ENCODE peak calls at places on chromosomes 7 and 10, in nine cellular contexts. G is kidney, Z is IMR-90, Q is HCT116, J is H9, I is colonic mucosa, T is DND-41, W is endodermal cell, D is HepG2. H is an unnamed sample.

GRCh38 chr7:127245582-127245981 is 7.2 kb downstream of the GRM8 start:
- DNase-seq in Q (no peak), G (no peak), D (no peak), W (no peak), J (no peak), T (no peak), Z (no peak), I (no peak), H (no peak)

GRCh38 chr10:98422182-98422581 is 7.2 kb upstream of the PYROXD2 start:
- DNase-seq in Q (no peak), T (no peak), W (no peak), Z (no peak), G (no peak), D (no peak), I (no peak), J (no peak), H (no peak)

GRCh38 chr7:155066417-155066950 is 3.6 kb upstream of the HTR5A start:
- DNase-seq in I (no peak), J (peak; percentile 34), Z (peak; percentile 79), W (no peak), G (no peak), Q (no peak), T (no peak), D (no peak), H (peak; percentile 53)

GRCh38 chr7:265192-265997 is 24.6 kb upstream of the FOXL3 start:
- DNase-seq in G (peak; percentile 75), J (no peak), T (no peak), D (no peak), Z (no peak), Q (no peak), W (no peak), I (no peak), H (no peak)

GRCh38 chr10:43262043-43262901 is 4.6 kb downstream of the RASGEF1A start:
- DNase-seq in Q (no peak), J (peak; percentile 35), I (peak; percentile 16), W (peak; percentile 65), D (no peak), T (no peak), Z (no peak), G (no peak), H (no peak)

GRCh38 chr10:128526793-128527375 is 400.7 kb upstream of the MKI67 start:
- DNase-seq in W (no peak), D (no peak), T (no peak), G (peak; percentile 75), Z (no peak), J (peak; percentile 33), Q (no peak), I (no peak), H (no peak)

GRCh38 chr10:76397210-76397881 is 965.9 kb downstream of the LRMDA start:
- DNase-seq in G (peak; percentile 90), Q (no peak), W (no peak), I (no peak), Z (no peak), T (no peak), J (no peak), D (no peak), H (peak; percentile 30)

GRCh38 chr10:86263209-86263608 is 103.4 kb downstream of the GRID1 start:
- DNase-seq in I (no peak), G (no peak), T (no peak), Z (no peak), J (peak; percentile 32), D (no peak), Q (no peak), W (peak; percentile 47), H (no peak)

GRCh38 chr10:6233725-6234277 is 31.1 kb downstream of the PFKFB3 start:
- DNase-seq in I (no peak), D (no peak), G (peak; percentile 22), Q (no peak), W (no peak), T (no peak), Z (no peak), J (no peak), H (no peak)

GRCh38 chr7:139078399-139078798 is 31.1 kb downstream of the ZC3HAV1 start:
- DNase-seq in G (no peak), Q (no peak), I (no peak), T (no peak), J (no peak), D (no peak), Z (peak; percentile 75), W (no peak), H (no peak)

GRCh38 chr10:132517951-132518521 is 19.6 kb upstream of the INPP5A start:
- DNase-seq in I (no peak), Q (no peak), J (peak; percentile 68), T (no peak), W (peak; percentile 81), G (peak; percentile 82), Z (no peak), D (peak; percentile 60), H (no peak)

GRCh38 chr7:23287612-23288011 is 11.5 kb upstream of the MALSU1 start:
- DNase-seq in J (no peak), W (no peak), T (peak; percentile 58), Q (no peak), G (no peak), I (no peak), Z (no peak), D (peak; percentile 23), H (no peak)

GRCh38 chr7:66737667-66738066 is 2.9 kb upstream of the RABGEF1 start:
- DNase-seq in J (no peak), W (no peak), I (no peak), T (no peak), Z (no peak), Q (no peak), G (no peak), D (no peak), H (no peak)

GRCh38 chr7:11540271-11540761 is 291.7 kb downstream of the THSD7A start:
- DNase-seq in G (no peak), J (no peak), W (no peak), Q (peak; percentile 18), Z (no peak), I (no peak), T (peak; percentile 15), D (no peak), H (peak; percentile 1)

GRCh38 chr10:104321716-104322415 is 16.4 kb downstream of the ITPRIP start:
- DNase-seq in D (no peak), G (peak; percentile 55), Z (no peak), Q (no peak), J (no peak), I (no peak), T (no peak), W (no peak), H (no peak)

DNA sequence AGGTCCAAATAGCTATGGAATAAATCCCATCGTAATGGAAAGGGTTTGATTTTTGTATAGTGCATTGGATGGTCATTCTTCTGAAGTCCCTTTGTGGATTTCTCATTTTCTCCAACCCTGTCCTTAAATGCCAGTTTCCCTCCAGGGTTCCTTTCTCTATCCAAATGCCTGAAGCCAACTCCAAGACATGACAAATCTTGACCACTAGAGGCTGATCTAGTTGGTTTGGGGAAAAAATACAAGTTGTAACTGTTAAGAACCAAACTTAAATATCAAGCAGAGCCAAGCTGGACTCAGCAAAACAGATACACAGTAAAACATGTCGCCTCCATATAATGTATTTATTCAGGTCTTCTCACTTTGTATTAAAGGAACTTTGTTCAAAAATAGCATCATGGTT is 28.7 kb downstream of the FRMD4A start:
- DNase-seq in I (no peak), W (no peak), G (no peak), Q (no peak), D (no peak), T (no peak), Z (peak; percentile 43), J (no peak), H (peak; percentile 42)
- H3K9ac ChIP-seq in I (no peak overlapping the region), W (no peak overlapping the region), G (no peak overlapping the region), Q (no peak overlapping the region), D (no peak overlapping the region), T (no peak overlapping the region), Z (no peak overlapping the region), J (no peak overlapping the region), H (no peak overlapping the region)

GRCh38 chr10:58753425-58753824 is 240.8 kb downstream of the BICC1 start:
- DNase-seq in G (no peak), D (no peak), J (no peak), Z (no peak), T (no peak), I (no peak), W (no peak), Q (no peak), H (no peak)
- H3K4me1 ChIP-seq in G (peaks cover 18% of the 10 kb centered on the region), D (peaks cover 30% of the 10 kb centered on the region), J (no peaks in the 10 kb centered on the region), Z (peaks cover 16% of the 10 kb centered on the region), T (no peaks in the 10 kb centered on the region), I (no peaks in the 10 kb centered on the region), W (no peaks in the 10 kb centered on the region), Q (no peaks in the 10 kb centered on the region), H (peaks cover 60% of the 10 kb centered on the region)

DNA sequence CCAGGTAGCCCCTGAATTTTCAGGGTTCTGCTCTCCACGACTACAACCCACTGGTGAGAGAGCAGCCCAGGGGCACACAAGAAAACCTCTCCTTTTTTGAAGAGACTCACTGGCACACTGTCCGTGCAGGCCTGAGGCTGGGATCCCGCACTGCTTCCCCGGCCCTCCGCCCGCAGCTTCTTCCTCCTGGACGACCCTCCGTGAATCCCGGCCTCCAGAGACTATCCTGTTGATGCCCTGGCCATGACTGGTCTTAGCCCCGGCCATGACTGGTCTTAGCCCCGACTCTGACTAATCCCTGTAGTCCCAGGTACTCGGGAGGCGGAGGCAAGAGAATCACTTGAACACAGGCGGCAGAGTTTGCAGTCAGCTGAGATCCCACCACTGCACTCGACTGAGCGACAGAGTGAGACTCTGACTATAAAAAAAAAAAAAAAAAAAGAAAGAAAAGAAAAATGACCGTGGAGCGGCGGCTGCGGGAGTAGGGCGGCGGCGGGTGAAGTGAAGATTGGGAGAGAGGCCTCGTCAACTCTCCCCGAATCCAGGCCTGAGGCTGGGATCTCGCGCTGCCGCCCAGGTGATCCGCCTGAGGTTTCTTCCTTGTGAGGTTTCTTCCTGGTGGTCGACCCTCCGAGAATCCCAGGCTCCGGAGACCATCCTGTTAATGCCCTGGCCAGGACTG is 196.4 kb downstream of the ZNF716 start:
- DNase-seq in J (no peak), T (no peak), Q (no peak), I (no peak), Z (no peak), W (no peak), G (no peak), D (no peak), H (no peak)
- H3K9me3 ChIP-seq in J (peaks cover 81% of the 10 kb centered on the region), T (peaks cover 31% of the 10 kb centered on the region), Q (no peaks in the 10 kb centered on the region), I (no peaks in the 10 kb centered on the region), Z (peaks cover 62% of the 10 kb centered on the region), W (peaks cover 12% of the 10 kb centered on the region), G (no peaks in the 10 kb centered on the region), D (peaks cover 92% of the 10 kb centered on the region), H (peaks cover 3% of the 10 kb centered on the region)

GRCh38 chr10:45374451-45375052 is 536 bp downstream of the ALOX5 start:
- DNase-seq in G (peak; percentile 78), Z (no peak), D (no peak), Q (no peak), T (no peak), W (peak; percentile 66), I (no peak), J (no peak), H (no peak)

GRCh38 chr10:45376364-45376801 is 2.4 kb downstream of the ALOX5 start:
- DNase-seq in I (no peak), J (no peak), D (no peak), T (no peak), G (no peak), W (no peak), Z (no peak), Q (no peak), H (no peak)

GRCh38 chr10:45373783-45374450 is at the start of gene ALOX5:
- DNase-seq in W (peak; percentile 90), Z (no peak), J (peak; percentile 89), Q (no peak), T (no peak), I (peak; percentile 80), G (peak; percentile 86), D (no peak), H (peak; percentile 7)

GRCh38 chr10:45375716-45376231 is 1.8 kb downstream of the ALOX5 start:
- DNase-seq in J (no peak), T (no peak), G (no peak), I (no peak), Q (no peak), D (no peak), Z (no peak), W (peak; percentile 24), H (no peak)

GRCh38 chr10:45375101-45375500 is 1.1 kb downstream of the ALOX5 start:
- DNase-seq in W (no peak), I (no peak), J (no peak), G (no peak), T (no peak), Q (no peak), D (no peak), Z (no peak), H (no peak)
- H3K9ac ChIP-seq in W (no peak overlapping the region), I (peak overlapping the region; percentile 73), J (no peak overlapping the region), G (no peak overlapping the region), T (no peak overlapping the region), Q (no peak overlapping the region), D (no peak overlapping the region), Z (no peak overlapping the region), H (no peak overlapping the region)

H was measured in adipocyte.